ENCODE peak calls at places on chromosomes 13 and 19, in five cellular contexts. I, T, B, H and V are unnamed samples.

GRCh38 chr13:73075546-73075945 is 16.7 kb downstream of the KLF5 start:
- DNase-seq in I (no peak), T (no peak), B (no peak), H (no peak), V (no peak)

GRCh38 chr13:97282705-97283104 is 60.6 kb downstream of the MBNL2 start:
- DNase-seq in I (no peak), T (no peak), B (no peak), H (peak; percentile 23), V (no peak)

GRCh38 chr19:54959840-54960239 is 6.3 kb upstream of the NLRP2 start:
- DNase-seq in I (no peak), T (no peak), B (no peak), H (no peak), V (no peak)

GRCh38 chr13:94992277-94992989 is 280.1 kb upstream of the SOX21 start:
- DNase-seq in I (no peak), T (no peak), B (no peak), H (no peak), V (no peak)

GRCh38 chr13:97574926-97575325 is 141.0 kb downstream of the RAP2A start:
- DNase-seq in I (peak; percentile 9), T (no peak), B (no peak), H (peak; percentile 29), V (peak; percentile 22)

GRCh38 chr13:50708461-50708860 is 135.0 kb downstream of the DLEU7 start:
- DNase-seq in I (no peak), T (no peak), B (no peak), H (no peak), V (no peak)

GRCh38 chr19:9057505-9058258 is 29.2 kb upstream of the OR1M1 start:
- DNase-seq in I (no peak), T (no peak), B (no peak), H (no peak), V (no peak)

GRCh38 chr19:47729468-47729798 is 15.9 kb upstream of the NOP53 start:
- DNase-seq in I (peak; percentile 72), T (peak; percentile 64), B (no peak), H (peak; percentile 90), V (no peak)

GRCh38 chr19:49408816-49409440 is 14.3 kb downstream of the PTH2 start:
- DNase-seq in I (no peak), T (no peak), B (no peak), H (no peak), V (no peak)

GRCh38 chr13:27110056-27110746 is 61.4 kb downstream of the USP12 start:
- DNase-seq in I (no peak), T (no peak), B (no peak), H (no peak), V (no peak)

GRCh38 chr13:92175330-92175729 is 776.9 kb downstream of the GPC5 start:
- DNase-seq in I (no peak), T (peak; percentile 15), B (no peak), H (peak; percentile 56), V (no peak)

GRCh38 chr13:103324641-103325040 is 258.4 kb upstream of the SLC10A2 start:
- DNase-seq in I (no peak), T (no peak), B (no peak), H (no peak), V (no peak)

GRCh38 chr13:44174769-44175425 is 198.7 kb upstream of the SERP2 start:
- DNase-seq in I (no peak), T (peak; percentile 3), B (no peak), H (peak; percentile 74), V (no peak)

GRCh38 chr19:5826531-5827341 is 12.8 kb downstream of the FUT6 start:
- DNase-seq in I (peak; percentile 70), T (no peak), B (peak; percentile 55), H (peak; percentile 67), V (no peak)

GRCh38 chr19:47379398-47379938 is 30.4 kb downstream of the DHX34 start:
- DNase-seq in I (no peak), T (no peak), B (no peak), H (no peak), V (no peak)

GRCh38 chr19:17333611-17334413 is 843 bp downstream of the ANO8 start:
- DNase-seq in I (no peak), T (no peak), B (peak; percentile 85), H (peak; percentile 91), V (no peak)

GRCh38 chr13:96198038-96198437 is 108.1 kb downstream of the HS6ST3 start:
- DNase-seq in I (no peak), T (no peak), B (no peak), H (no peak), V (no peak)

DNA sequence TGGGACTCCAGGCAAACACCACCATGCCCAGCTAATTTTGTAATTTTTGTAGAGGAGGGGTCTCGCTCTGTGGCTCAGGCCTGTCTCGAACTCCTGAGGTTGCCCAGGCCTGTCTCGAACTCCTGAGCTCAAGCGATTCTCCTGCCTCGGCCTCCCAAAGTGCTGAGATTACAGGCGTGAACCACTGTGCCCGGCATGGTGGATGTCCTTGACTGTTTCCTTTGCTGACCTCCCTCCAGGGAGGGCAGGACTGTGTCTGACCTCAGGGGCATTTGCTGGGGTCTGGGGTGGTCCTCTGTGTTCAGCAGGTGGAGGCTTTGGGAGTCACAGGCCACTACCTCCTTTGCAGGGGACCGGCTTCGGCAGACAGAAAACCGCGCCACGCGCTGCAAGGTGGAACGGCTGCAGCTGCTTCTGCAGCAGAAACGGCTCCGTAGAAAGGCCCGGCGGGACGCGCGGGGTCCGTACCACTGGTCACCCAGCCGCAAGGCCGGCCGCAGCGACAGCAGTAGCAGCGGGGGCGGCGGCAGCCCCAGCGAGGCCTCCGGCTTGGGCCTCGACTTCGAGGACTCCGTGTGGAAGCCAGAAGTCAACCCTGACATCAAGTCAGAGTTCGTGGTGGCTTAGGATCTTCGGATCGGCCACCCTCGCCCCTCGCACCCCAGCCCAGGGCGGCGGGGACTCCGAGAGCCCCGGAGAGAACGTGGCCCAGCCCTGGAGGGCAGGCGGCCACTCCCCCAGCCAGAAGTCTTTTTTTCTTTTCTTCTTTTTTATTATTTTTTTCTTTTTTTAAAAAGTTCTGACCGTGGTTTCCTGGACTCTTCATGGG is 8.5 kb downstream of the MIDN start:
- DNase-seq in I (no peak), T (no peak), B (no peak), H (peak; percentile 23), V (no peak)
- H3K36me3 ChIP-seq in I (peaks cover 63% of the 10 kb centered on the region), T (peaks cover 24% of the 10 kb centered on the region), B (peaks cover 30% of the 10 kb centered on the region), H (peaks cover 35% of the 10 kb centered on the region), V (peaks cover 37% of the 10 kb centered on the region)

GRCh38 chr19:38650911-38651584 is 3.6 kb downstream of the ACTN4 start:
- DNase-seq in I (no peak), T (peak; percentile 61), B (no peak), H (peak; percentile 94), V (no peak)

GRCh38 chr19:38655148-38655824 is 7.8 kb downstream of the ACTN4 start:
- DNase-seq in I (no peak), T (no peak), B (no peak), H (peak; percentile 66), V (no peak)

GRCh38 chr19:38654478-38655079 is 7.1 kb downstream of the ACTN4 start:
- DNase-seq in I (no peak), T (no peak), B (no peak), H (no peak), V (no peak)

GRCh38 chr19:38650180-38650775 is 2.8 kb downstream of the ACTN4 start:
- DNase-seq in I (no peak), T (no peak), B (no peak), H (peak; percentile 56), V (no peak)

GRCh38 chr19:38653028-38653571 is 5.7 kb downstream of the ACTN4 start:
- DNase-seq in I (no peak), T (no peak), B (no peak), H (peak; percentile 81), V (no peak)
- H3K4me3 ChIP-seq in I (no peak overlapping the region), T (no peak overlapping the region), B (no peak overlapping the region), H (peak overlapping the region; percentile 99), V (no peak overlapping the region)

DNA sequence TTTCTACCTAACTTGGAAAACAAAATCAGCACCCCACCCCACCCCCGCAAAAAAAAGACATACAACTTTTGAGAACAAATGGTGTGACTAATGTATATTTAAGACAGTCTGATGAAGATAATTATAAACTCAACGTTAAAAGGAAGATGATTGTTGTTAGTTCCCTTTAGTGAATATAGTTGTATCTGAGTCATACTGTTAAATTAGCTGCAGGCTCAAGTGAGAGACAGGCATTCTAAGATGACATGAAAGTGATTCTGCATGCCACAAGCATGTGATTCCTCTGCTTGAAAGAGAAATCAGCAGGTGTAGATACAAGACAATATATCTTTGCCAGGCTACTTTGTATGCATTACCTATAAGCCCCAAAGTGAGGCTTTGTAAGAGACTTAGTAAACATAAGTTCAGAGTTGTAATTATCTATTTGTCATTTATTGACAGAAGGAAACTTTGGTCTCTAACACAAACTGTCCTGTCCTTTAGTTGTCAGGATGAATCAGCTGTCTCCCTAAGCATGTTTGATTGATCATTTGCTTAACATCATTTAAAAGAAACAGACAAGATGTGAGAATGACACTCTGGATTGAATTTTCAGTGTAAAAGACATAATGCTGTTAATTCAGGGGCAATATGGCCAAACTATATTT is 319.4 kb upstream of the HTR2A start:
- DNase-seq in I (no peak), T (no peak), B (no peak), H (peak; percentile 57), V (no peak)
- H3K4me1 ChIP-seq in I (no peaks in the 10 kb centered on the region), T (no peaks in the 10 kb centered on the region), B (no peaks in the 10 kb centered on the region), H (peaks cover 29% of the 10 kb centered on the region), V (no peaks in the 10 kb centered on the region)

GRCh38 chr13:114026128-114026880 is 52.4 kb upstream of the C13orf46 start:
- DNase-seq in I (no peak), T (no peak), B (no peak), H (no peak), V (no peak)
- H3K36me3 ChIP-seq in I (peaks cover 65% of the 10 kb centered on the region), T (no peaks in the 10 kb centered on the region), B (peaks cover 75% of the 10 kb centered on the region), H (peaks cover 15% of the 10 kb centered on the region), V (no peaks in the 10 kb centered on the region)

DNA sequence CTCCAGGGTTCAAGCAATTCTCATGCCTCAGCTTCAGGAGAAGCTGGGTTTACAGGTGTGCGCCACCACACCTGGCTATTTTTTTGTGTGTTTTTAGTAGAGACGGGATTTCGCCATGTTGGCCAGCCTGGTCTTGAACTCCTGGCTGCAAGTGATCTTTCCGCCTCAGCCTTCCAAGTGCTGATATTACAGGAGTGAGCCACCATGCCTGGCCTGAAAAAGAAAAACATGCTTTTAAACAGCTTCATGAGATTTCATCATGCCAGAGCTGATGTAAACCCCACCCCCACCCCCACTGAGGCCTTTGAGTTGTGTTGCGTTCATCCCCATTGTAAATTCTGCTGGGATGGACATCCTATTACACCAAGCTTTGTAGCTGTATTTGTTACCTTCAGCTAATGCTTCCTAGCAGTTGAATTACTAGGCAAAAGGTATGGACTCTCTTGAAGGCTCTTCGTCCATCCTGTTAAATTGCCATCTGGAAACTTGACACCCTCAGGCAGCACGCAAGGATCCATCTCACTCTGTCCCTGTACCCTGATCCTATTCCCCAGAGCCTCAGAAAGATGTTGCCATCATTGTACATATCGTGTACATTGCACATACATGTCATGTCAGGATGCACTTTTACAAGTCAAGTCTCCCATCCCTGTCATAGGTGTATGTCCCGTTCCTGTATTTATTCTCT is 47.3 kb downstream of the NFIX start:
- DNase-seq in I (no peak), T (no peak), B (no peak), H (peak; percentile 65), V (no peak)
- H3K4me3 ChIP-seq in I (no peak overlapping the region), T (no peak overlapping the region), B (no peak overlapping the region), H (no peak overlapping the region), V (no peak overlapping the region)